ENCODE peak calls at places on chromosome X, in eight cellular contexts. K, M, A, U, C, G, H and J are unnamed samples.
A peak's percentile ranks its signal among the peaks of the same experiment; 100 is the strongest.

GRCh38 chrX:53481093-53481492 is 46.9 kb upstream of the HSD17B10 start:
- DNase-seq in C (no peak), U (peak; percentile 28), A (no peak), M (no peak), K (no peak), G (no peak), H (no peak), J (no peak)

GRCh38 chrX:48306175-48306574 is 50.3 kb downstream of the SSX3 start:
- DNase-seq in H (no peak), G (no peak), C (no peak), A (no peak), M (no peak), U (peak; percentile 0), K (no peak), J (no peak)

GRCh38 chrX:45846328-45846727 is 645.7 kb upstream of the DIPK2B start:
- DNase-seq in C (no peak), M (no peak), K (no peak), A (no peak), U (no peak), G (no peak), H (no peak), J (no peak)

GRCh38 chrX:15750611-15751159 is 12.6 kb downstream of the CA5B start:
- DNase-seq in M (no peak), G (no peak), A (peak; percentile 34), H (no peak), U (no peak), C (no peak), K (no peak), J (no peak)

GRCh38 chrX:71632923-71633657 is 14.8 kb upstream of the CXCR3 start:
- DNase-seq in A (no peak), M (no peak), G (no peak), H (no peak), K (no peak), U (no peak), C (no peak), J (no peak)

GRCh38 chrX:133482345-133483041 is 67.2 kb upstream of the GPC4 start:
- DNase-seq in H (no peak), M (no peak), G (no peak), U (no peak), A (no peak), K (peak; percentile 52), C (no peak), J (no peak)

GRCh38 chrX:32847921-32848320 is 363.4 kb downstream of the DMD start:
- DNase-seq in A (no peak), K (no peak), C (no peak), U (no peak), M (no peak), G (no peak), H (no peak), J (no peak)

GRCh38 chrX:19852014-19853005 is 35.1 kb downstream of the SH3KBP1 start:
- DNase-seq in C (no peak), K (peak; percentile 65), G (peak; percentile 55), U (no peak), H (no peak), A (no peak), M (no peak), J (peak; percentile 33)

GRCh38 chrX:46628406-46629371 is 55.1 kb downstream of the CHST7 start:
- DNase-seq in H (peak; percentile 62), G (peak; percentile 53), C (no peak), M (peak; percentile 45), U (no peak), K (peak; percentile 62), A (no peak), J (peak; percentile 63)

GRCh38 chrX:70508296-70508911 is 63.8 kb downstream of the DLG3 start:
- DNase-seq in U (no peak), M (no peak), C (no peak), G (no peak), H (no peak), K (peak; percentile 8), A (no peak), J (no peak)

GRCh38 chrX:789096-789495 is 158.5 kb downstream of the SHOX start:
- DNase-seq in H (no peak), G (no peak), A (no peak), M (no peak), C (no peak), U (no peak), K (no peak), J (no peak)

DNA sequence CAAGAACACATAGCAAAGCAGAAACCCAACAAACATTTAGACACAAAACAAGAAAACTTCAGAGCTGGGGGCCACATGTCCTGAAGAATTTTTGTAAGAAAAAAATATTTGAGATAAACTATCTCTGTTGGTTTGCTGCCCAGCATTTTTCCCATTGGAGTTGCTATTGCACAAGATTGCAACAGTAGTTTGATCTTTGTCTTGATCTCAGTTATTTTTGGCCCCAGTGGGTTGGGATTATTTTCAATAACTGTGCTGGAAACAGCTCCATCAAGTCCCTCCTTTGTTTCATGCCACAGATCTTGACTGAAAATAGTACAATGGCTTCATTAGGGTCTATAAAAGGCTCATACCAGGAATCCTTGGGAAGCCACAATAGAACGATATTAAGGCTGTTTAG is 103.8 kb upstream of the RAI2 start:
- DNase-seq in A (no peak), K (no peak), G (no peak), C (no peak), H (no peak), M (no peak), U (no peak), J (no peak)
- H3K27me3 ChIP-seq in A (no peaks in the 10 kb centered on the region), K (no peaks in the 10 kb centered on the region), G (peaks cover 22% of the 10 kb centered on the region), C (no peaks in the 10 kb centered on the region), H (no peaks in the 10 kb centered on the region), M (no peaks in the 10 kb centered on the region), U (no peaks in the 10 kb centered on the region), J (no peaks in the 10 kb centered on the region)

GRCh38 chrX:8844157-8844556 is 43.0 kb upstream of the FAM9A start:
- DNase-seq in H (no peak), U (no peak), K (no peak), M (no peak), C (no peak), G (no peak), A (no peak), J (no peak)

GRCh38 chrX:8845060-8845459 is 43.9 kb upstream of the FAM9A start:
- DNase-seq in M (no peak), U (peak; percentile 50), C (no peak), K (peak; percentile 80), A (no peak), G (no peak), H (no peak), J (no peak)

GRCh38 chrX:8848921-8849320 is 47.7 kb upstream of the FAM9A start:
- DNase-seq in U (no peak), G (no peak), H (no peak), M (no peak), K (peak; percentile 19), A (no peak), C (no peak), J (no peak)

GRCh38 chrX:8845469-8845868 is 44.3 kb upstream of the FAM9A start:
- DNase-seq in H (no peak), K (no peak), U (no peak), C (no peak), A (no peak), G (no peak), M (no peak), J (no peak)

GRCh38 chrX:8846271-8846670 is 45.1 kb upstream of the FAM9A start:
- DNase-seq in G (no peak), M (no peak), K (no peak), H (no peak), A (no peak), U (no peak), C (no peak), J (no peak)
- H3K4me1 ChIP-seq in G (no peaks in the 10 kb centered on the region), M (no peaks in the 10 kb centered on the region), K (peaks cover 9% of the 10 kb centered on the region), H (no peaks in the 10 kb centered on the region), A (no peaks in the 10 kb centered on the region), U (no peaks in the 10 kb centered on the region), C (no peaks in the 10 kb centered on the region), J (no peaks in the 10 kb centered on the region)

GRCh38 chrX:68424719-68425118 is 8.6 kb downstream of the OPHN1 start:
- DNase-seq in G (no peak), U (no peak), H (no peak), K (no peak), A (no peak), C (no peak), M (no peak), J (no peak)
- H3K27me3 ChIP-seq in G (no peaks in the 10 kb centered on the region), U (no peaks in the 10 kb centered on the region), H (no peaks in the 10 kb centered on the region), K (peaks cover 1% of the 10 kb centered on the region), A (no peaks in the 10 kb centered on the region), C (no peaks in the 10 kb centered on the region), M (no peaks in the 10 kb centered on the region), J (no peaks in the 10 kb centered on the region)

DNA sequence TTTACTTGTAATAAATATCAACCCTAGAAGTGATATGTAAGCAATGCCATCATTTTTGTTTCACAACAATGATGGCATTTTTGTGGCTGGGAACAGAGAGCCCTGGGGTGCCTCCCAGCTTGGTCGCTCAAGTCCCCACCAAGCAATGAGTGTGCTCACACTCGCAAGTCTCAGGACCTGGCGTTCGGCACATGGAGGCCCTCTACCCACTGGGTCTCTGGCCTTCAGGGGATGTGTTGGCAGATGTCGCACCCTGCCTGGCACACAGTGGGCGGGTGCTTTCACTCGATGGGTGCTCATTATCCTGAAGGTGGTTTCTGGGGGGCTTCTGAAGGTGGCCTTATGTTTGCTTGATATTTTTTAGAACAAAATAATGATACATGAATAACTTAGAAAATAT is 74.7 kb upstream of the STS start:
- DNase-seq in M (no peak), A (no peak), K (no peak), C (no peak), H (no peak), U (no peak), G (no peak), J (no peak)
- H3K4me1 ChIP-seq in M (no peaks in the 10 kb centered on the region), A (peaks cover 19% of the 10 kb centered on the region), K (no peaks in the 10 kb centered on the region), C (peaks cover 9% of the 10 kb centered on the region), H (no peaks in the 10 kb centered on the region), U (no peaks in the 10 kb centered on the region), G (no peaks in the 10 kb centered on the region), J (no peaks in the 10 kb centered on the region)

GRCh38 chrX:150157291-150157690 is 205.8 kb upstream of the MAMLD1 start:
- DNase-seq in U (no peak), A (no peak), C (no peak), K (no peak), H (no peak), M (no peak), G (no peak), J (no peak)
- H3K27me3 ChIP-seq in U (no peaks in the 10 kb centered on the region), A (no peaks in the 10 kb centered on the region), C (no peaks in the 10 kb centered on the region), K (no peaks in the 10 kb centered on the region), H (no peaks in the 10 kb centered on the region), M (no peaks in the 10 kb centered on the region), G (no peaks in the 10 kb centered on the region), J (no peaks in the 10 kb centered on the region)

DNA sequence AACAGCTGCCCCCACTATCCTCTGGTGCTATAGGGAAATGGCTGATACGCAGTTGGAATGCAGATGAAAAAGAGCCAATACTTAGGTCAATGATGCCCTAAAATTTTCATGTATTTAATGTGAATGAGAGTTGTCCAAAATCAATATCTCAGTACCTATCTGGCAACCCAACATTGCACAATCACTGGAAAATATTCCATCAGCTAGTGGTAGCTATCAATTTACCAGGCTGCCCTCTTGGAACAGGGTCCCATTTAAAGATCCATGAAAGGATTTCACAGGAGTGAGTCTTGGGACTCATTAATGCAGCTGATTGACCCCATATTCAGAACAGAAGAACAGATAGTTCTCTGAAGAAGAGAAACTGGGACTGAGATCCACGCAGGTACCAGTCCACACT is 638.9 kb downstream of the SMARCA1 start:
- DNase-seq in U (no peak), C (no peak), K (no peak), A (no peak), M (no peak), G (no peak), H (no peak), J (no peak)
- H3K4me1 ChIP-seq in U (no peaks in the 10 kb centered on the region), C (no peaks in the 10 kb centered on the region), K (no peaks in the 10 kb centered on the region), A (no peaks in the 10 kb centered on the region), M (no peaks in the 10 kb centered on the region), G (no peaks in the 10 kb centered on the region), H (no peaks in the 10 kb centered on the region), J (no peaks in the 10 kb centered on the region)